ENCODE peak calls at places on chromosomes 16 and 17, in seven cellular contexts. One of them, this sample, is unnamed.

GRCh38 chr16:85530370-85530739 is 82.8 kb upstream of the GSE1 start:
- DNase-seq in cardiac fibroblast: no peak
- DNase-seq in tibial artery: no peak
- DNase-seq in fibroblast of pulmonary artery: no peak
- DNase-seq in pancreas: no peak
- DNase-seq in psoas muscle: no peak
- DNase-seq in kidney epithelial cell: no peak
- DNase-seq in this sample: no peak

GRCh38 chr17:28634211-28634865 is 10.6 kb downstream of the BLTP2 start:
- DNase-seq in cardiac fibroblast: no peak
- DNase-seq in tibial artery: no peak
- DNase-seq in fibroblast of pulmonary artery: no peak
- DNase-seq in pancreas: no peak
- DNase-seq in psoas muscle: no peak
- DNase-seq in kidney epithelial cell: no peak
- DNase-seq in this sample: no peak

GRCh38 chr17:14926526-14927122 is 338.5 kb downstream of the PMP22 start:
- DNase-seq in cardiac fibroblast: peak; percentile 85
- DNase-seq in tibial artery: no peak
- DNase-seq in fibroblast of pulmonary artery: peak; percentile 83
- DNase-seq in pancreas: peak; percentile 54
- DNase-seq in psoas muscle: no peak
- DNase-seq in kidney epithelial cell: no peak
- DNase-seq in this sample: no peak

GRCh38 chr16:65922923-65923322 is 443.6 kb upstream of the CDH5 start:
- DNase-seq in cardiac fibroblast: no peak
- DNase-seq in tibial artery: no peak
- DNase-seq in fibroblast of pulmonary artery: no peak
- DNase-seq in pancreas: no peak
- DNase-seq in psoas muscle: no peak
- DNase-seq in kidney epithelial cell: no peak
- DNase-seq in this sample: no peak

GRCh38 chr17:14161419-14161818 is 75.2 kb downstream of the CDRT15 start:
- DNase-seq in cardiac fibroblast: no peak
- DNase-seq in tibial artery: no peak
- DNase-seq in fibroblast of pulmonary artery: no peak
- DNase-seq in pancreas: no peak
- DNase-seq in psoas muscle: no peak
- DNase-seq in kidney epithelial cell: no peak
- DNase-seq in this sample: no peak

GRCh38 chr16:65121870-65122723 is at the start of gene CDH11:
- DNase-seq in cardiac fibroblast: peak; percentile 96
- DNase-seq in tibial artery: peak; percentile 83
- DNase-seq in fibroblast of pulmonary artery: peak; percentile 89
- DNase-seq in pancreas: peak; percentile 31
- DNase-seq in psoas muscle: peak; percentile 71
- DNase-seq in kidney epithelial cell: no peak
- DNase-seq in this sample: no peak

GRCh38 chr17:65697661-65698060 is 136.2 kb upstream of the AXIN2 start:
- DNase-seq in cardiac fibroblast: no peak
- DNase-seq in tibial artery: no peak
- DNase-seq in fibroblast of pulmonary artery: no peak
- DNase-seq in pancreas: no peak
- DNase-seq in psoas muscle: no peak
- DNase-seq in kidney epithelial cell: no peak
- DNase-seq in this sample: no peak

GRCh38 chr17:46809110-46809571 is 9.4 kb downstream of the WNT3 start:
- DNase-seq in cardiac fibroblast: no peak
- DNase-seq in tibial artery: no peak
- DNase-seq in fibroblast of pulmonary artery: no peak
- DNase-seq in pancreas: no peak
- DNase-seq in psoas muscle: no peak
- DNase-seq in kidney epithelial cell: no peak
- DNase-seq in this sample: no peak

GRCh38 chr17:40168262-40168832 is 8.9 kb upstream of the RAPGEFL1 start:
- DNase-seq in cardiac fibroblast: peak; percentile 85
- DNase-seq in tibial artery: no peak
- DNase-seq in fibroblast of pulmonary artery: peak; percentile 87
- DNase-seq in pancreas: no peak
- DNase-seq in psoas muscle: no peak
- DNase-seq in kidney epithelial cell: peak; percentile 49
- DNase-seq in this sample: peak; percentile 53

GRCh38 chr16:10362077-10362863 is 23.6 kb upstream of the ATF7IP2 start:
- DNase-seq in cardiac fibroblast: no peak
- DNase-seq in tibial artery: no peak
- DNase-seq in fibroblast of pulmonary artery: no peak
- DNase-seq in pancreas: no peak
- DNase-seq in psoas muscle: no peak
- DNase-seq in kidney epithelial cell: no peak
- DNase-seq in this sample: no peak

GRCh38 chr17:50548831-50549230 is 1.9 kb downstream of the SPATA20 start:
- DNase-seq in cardiac fibroblast: no peak
- DNase-seq in tibial artery: no peak
- DNase-seq in fibroblast of pulmonary artery: no peak
- DNase-seq in pancreas: no peak
- DNase-seq in psoas muscle: no peak
- DNase-seq in kidney epithelial cell: no peak
- DNase-seq in this sample: no peak

GRCh38 chr17:80092959-80093358 is 8.4 kb upstream of the GAA start:
- DNase-seq in cardiac fibroblast: no peak
- DNase-seq in tibial artery: no peak
- DNase-seq in fibroblast of pulmonary artery: no peak
- DNase-seq in pancreas: no peak
- DNase-seq in psoas muscle: peak; percentile 36
- DNase-seq in kidney epithelial cell: no peak
- DNase-seq in this sample: peak; percentile 68

GRCh38 chr17:34442387-34443111 is 79.5 kb upstream of the CCL1 start:
- DNase-seq in cardiac fibroblast: no peak
- DNase-seq in tibial artery: no peak
- DNase-seq in fibroblast of pulmonary artery: no peak
- DNase-seq in pancreas: no peak
- DNase-seq in psoas muscle: no peak
- DNase-seq in kidney epithelial cell: no peak
- DNase-seq in this sample: no peak

GRCh38 chr17:34447406-34447805 is 84.4 kb upstream of the CCL1 start:
- DNase-seq in cardiac fibroblast: no peak
- DNase-seq in tibial artery: no peak
- DNase-seq in fibroblast of pulmonary artery: no peak
- DNase-seq in pancreas: peak; percentile 50
- DNase-seq in psoas muscle: no peak
- DNase-seq in kidney epithelial cell: no peak
- DNase-seq in this sample: no peak

GRCh38 chr17:34445145-34445544 is 82.1 kb upstream of the CCL1 start:
- DNase-seq in cardiac fibroblast: no peak
- DNase-seq in tibial artery: no peak
- DNase-seq in fibroblast of pulmonary artery: no peak
- DNase-seq in pancreas: no peak
- DNase-seq in psoas muscle: no peak
- DNase-seq in kidney epithelial cell: no peak
- DNase-seq in this sample: no peak

DNA sequence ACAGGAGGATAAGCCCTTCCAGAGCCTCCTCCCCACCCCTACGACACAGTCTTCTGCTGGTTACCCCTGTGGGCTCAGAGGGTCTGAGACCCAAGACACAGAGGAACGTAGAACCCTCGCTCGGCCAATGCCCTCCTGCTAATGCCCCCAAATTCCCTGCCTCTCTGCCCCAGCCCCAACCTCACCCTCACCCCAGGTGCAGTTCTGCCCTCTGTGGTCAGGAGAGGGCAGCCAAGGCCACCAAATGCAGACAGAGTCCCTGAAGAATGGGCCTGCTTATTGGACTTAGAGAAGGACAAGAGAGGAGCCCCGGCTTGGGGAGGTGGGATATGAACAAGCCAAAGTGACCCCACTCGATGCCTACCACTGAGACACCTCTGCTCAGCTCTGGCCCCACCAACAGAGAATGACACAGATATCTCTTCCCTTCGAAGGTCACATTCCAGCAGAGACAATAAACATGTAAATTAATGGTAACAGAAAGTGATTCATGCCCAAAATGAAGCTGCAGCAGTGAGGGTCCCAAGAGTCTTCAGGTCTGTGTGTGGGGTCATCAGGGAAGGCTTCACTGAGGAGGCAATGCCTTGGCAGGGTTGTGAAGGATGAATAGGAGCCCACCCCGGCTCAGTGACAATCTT is 80.9 kb upstream of the CCL1 start:
- DNase-seq in cardiac fibroblast: no peak
- DNase-seq in tibial artery: no peak
- DNase-seq in fibroblast of pulmonary artery: no peak
- DNase-seq in pancreas: no peak
- DNase-seq in psoas muscle: no peak
- DNase-seq in kidney epithelial cell: no peak
- DNase-seq in this sample: no peak
- TF ChIP-seq CTCF in cardiac fibroblast: no peak
- TF ChIP-seq CTCF in tibial artery: no peak
- TF ChIP-seq CTCF in fibroblast of pulmonary artery: no peak
- TF ChIP-seq CTCF in pancreas: no peak
- TF ChIP-seq CTCF in psoas muscle: no peak
- TF ChIP-seq CTCF in kidney epithelial cell: no peak
- TF ChIP-seq CTCF in this sample: peak; percentile 37

GRCh38 chr17:62719586-62719985 is 88.5 kb downstream of the MARCHF10 start:
- DNase-seq in cardiac fibroblast: no peak
- DNase-seq in tibial artery: no peak
- DNase-seq in fibroblast of pulmonary artery: no peak
- DNase-seq in pancreas: no peak
- DNase-seq in psoas muscle: no peak
- DNase-seq in kidney epithelial cell: no peak
- DNase-seq in this sample: no peak

GRCh38 chr17:62718420-62718819 is 89.7 kb downstream of the MARCHF10 start:
- DNase-seq in cardiac fibroblast: peak; percentile 71
- DNase-seq in tibial artery: no peak
- DNase-seq in fibroblast of pulmonary artery: peak; percentile 77
- DNase-seq in pancreas: no peak
- DNase-seq in psoas muscle: no peak
- DNase-seq in kidney epithelial cell: peak; percentile 75
- DNase-seq in this sample: no peak

GRCh38 chr17:62722625-62723024 is 85.5 kb downstream of the MARCHF10 start:
- DNase-seq in cardiac fibroblast: no peak
- DNase-seq in tibial artery: no peak
- DNase-seq in fibroblast of pulmonary artery: no peak
- DNase-seq in pancreas: no peak
- DNase-seq in psoas muscle: no peak
- DNase-seq in kidney epithelial cell: no peak
- DNase-seq in this sample: no peak

GRCh38 chr17:62717589-62718342 is 90.3 kb downstream of the MRC2 start:
- DNase-seq in cardiac fibroblast: no peak
- DNase-seq in tibial artery: no peak
- DNase-seq in fibroblast of pulmonary artery: no peak
- DNase-seq in pancreas: no peak
- DNase-seq in psoas muscle: no peak
- DNase-seq in kidney epithelial cell: no peak
- DNase-seq in this sample: no peak

DNA sequence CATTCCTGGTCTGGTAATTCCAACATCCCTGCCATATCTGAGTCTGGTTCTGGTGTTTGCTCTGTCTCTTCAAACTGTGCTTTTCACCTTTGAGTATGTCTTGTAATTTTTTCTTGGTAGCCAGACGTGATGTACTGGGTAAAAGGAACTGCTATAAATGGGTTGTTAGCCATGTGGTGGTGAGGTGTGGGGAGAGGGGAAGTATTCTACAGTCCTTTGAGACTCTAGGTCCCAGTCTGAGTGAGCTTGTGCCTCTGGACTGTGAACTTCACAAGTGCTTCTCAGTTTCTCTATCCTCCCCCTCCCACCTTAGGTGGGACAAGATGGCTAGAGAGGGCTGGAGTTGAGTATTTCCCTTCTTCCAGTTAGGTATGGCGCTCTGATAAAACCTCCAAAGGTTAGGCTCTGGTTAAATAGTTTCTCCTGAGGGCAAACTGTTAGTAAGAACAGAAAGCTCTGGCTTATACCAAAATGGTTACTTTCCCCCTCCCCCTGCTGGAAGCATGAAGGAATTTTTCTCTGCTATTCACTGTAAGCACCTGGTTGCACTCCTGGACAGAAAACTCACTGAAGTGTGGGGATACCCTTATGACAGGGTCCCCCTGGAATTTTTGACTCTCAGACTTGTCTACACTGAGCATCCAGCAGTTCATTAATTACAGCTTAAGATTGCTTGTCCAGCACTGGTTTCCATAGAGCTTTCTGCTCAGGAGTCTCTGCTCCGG is 87.8 kb downstream of the MARCHF10 start:
- DNase-seq in cardiac fibroblast: no peak
- DNase-seq in tibial artery: no peak
- DNase-seq in fibroblast of pulmonary artery: no peak
- DNase-seq in pancreas: no peak
- DNase-seq in psoas muscle: no peak
- DNase-seq in kidney epithelial cell: peak; percentile 82
- DNase-seq in this sample: no peak
- TF ChIP-seq CTCF in cardiac fibroblast: peak; percentile 41
- TF ChIP-seq CTCF in tibial artery: no peak
- TF ChIP-seq CTCF in fibroblast of pulmonary artery: peak; percentile 34
- TF ChIP-seq CTCF in pancreas: no peak
- TF ChIP-seq CTCF in psoas muscle: peak; percentile 6
- TF ChIP-seq CTCF in kidney epithelial cell: peak; percentile 46
- TF ChIP-seq CTCF in this sample: peak; percentile 24

DNA sequence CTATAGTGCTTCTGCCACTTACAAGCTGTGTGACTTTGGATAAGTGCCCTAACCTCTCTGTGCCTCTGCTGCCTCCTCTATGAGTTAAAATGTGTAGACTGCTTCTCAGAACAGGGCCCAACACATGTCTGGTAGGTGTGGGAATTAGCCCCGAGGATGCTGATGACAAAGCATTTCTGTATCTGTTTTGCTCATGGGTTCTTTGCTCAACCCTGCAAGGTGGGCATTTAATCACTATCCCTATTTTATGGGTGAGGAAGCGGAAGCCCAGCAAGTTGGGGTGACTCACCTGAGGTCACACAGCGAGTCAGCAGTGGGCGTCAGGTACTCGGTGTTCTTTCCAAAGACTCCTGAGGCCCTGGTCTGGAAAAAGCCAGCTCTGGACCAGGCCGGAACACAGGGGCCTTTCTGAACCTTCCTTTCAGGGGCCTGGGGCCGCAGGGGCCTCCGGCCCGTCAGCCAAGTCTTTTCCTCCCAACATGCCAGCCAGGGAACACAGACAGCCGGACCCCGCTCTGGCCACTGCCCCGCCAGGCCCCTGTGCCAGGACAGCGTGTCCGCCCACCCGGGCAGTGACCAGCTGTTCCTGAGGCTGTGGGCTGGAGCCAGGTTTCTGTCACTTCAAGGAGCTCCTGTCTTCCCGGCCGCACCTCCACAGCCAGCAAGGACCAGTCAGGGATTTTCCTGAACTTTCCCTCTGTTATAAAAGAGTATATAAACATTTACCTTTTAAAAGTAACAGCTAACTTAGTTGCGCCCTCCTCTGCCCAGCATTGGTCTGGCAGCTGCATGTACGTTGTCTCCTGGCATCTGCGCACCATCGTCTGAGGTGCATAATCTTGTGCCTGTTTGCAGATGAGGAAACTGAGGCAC is 62.5 kb downstream of the SREBF1 start:
- DNase-seq in cardiac fibroblast: peak; percentile 54
- DNase-seq in tibial artery: no peak
- DNase-seq in fibroblast of pulmonary artery: peak; percentile 51
- DNase-seq in pancreas: peak; percentile 78
- DNase-seq in psoas muscle: peak; percentile 87
- DNase-seq in kidney epithelial cell: no peak
- DNase-seq in this sample: no peak
- TF ChIP-seq CTCF in cardiac fibroblast: peak; percentile 41
- TF ChIP-seq CTCF in tibial artery: peak; percentile 19
- TF ChIP-seq CTCF in fibroblast of pulmonary artery: peak; percentile 45
- TF ChIP-seq CTCF in pancreas: peak; percentile 27
- TF ChIP-seq CTCF in psoas muscle: no peak
- TF ChIP-seq CTCF in kidney epithelial cell: peak; percentile 42
- TF ChIP-seq CTCF in this sample: no peak

GRCh38 chr16:31455601-31456314 is 3.5 kb upstream of the ARMC5 start:
- DNase-seq in cardiac fibroblast: peak; percentile 27
- DNase-seq in tibial artery: peak; percentile 54
- DNase-seq in fibroblast of pulmonary artery: no peak
- DNase-seq in pancreas: no peak
- DNase-seq in psoas muscle: peak; percentile 48
- DNase-seq in kidney epithelial cell: no peak
- DNase-seq in this sample: no peak
- TF ChIP-seq CTCF in cardiac fibroblast: peak; percentile 15
- TF ChIP-seq CTCF in tibial artery: no peak
- TF ChIP-seq CTCF in fibroblast of pulmonary artery: peak; percentile 41
- TF ChIP-seq CTCF in pancreas: no peak
- TF ChIP-seq CTCF in psoas muscle: peak; percentile 9
- TF ChIP-seq CTCF in kidney epithelial cell: peak; percentile 37
- TF ChIP-seq CTCF in this sample: peak; percentile 24

This sample was measured in CD14-positive monocyte.